ENCODE peak calls at places on chromosomes 13 and 19, in ten cellular contexts. N is SK-N-SH, V is esophagus squamous epithelium, P is adrenal gland, R is body of pancreas, C is lung, L is endothelial cell of umbilical vein, X is A549, U is left lung, A is sigmoid colon. Z is an unnamed sample. For H3K4me1, the result is how much of the 10 kb centered on the place peaks cover.

GRCh38 chr19:16293133-16294085 is 31.2 kb upstream of the KLF2 start:
- DNase-seq in N (no peak), V (no peak), P (peak), R (peak), C (peak), L (peak), X (peak), U (peak), A (peak), Z (peak)

GRCh38 chr19:39299404-39299803 is 3.2 kb downstream of the IFNL1 start:
- DNase-seq in N (no peak), V (no peak), P (no peak), R (no peak), C (no peak), L (no peak), X (no peak), U (no peak), A (no peak), Z (no peak)

GRCh38 chr19:10378124-10378523 is 2.2 kb downstream of the TYK2 start:
- DNase-seq in N (no peak), V (no peak), P (no peak), R (no peak), C (no peak), L (no peak), X (no peak), U (no peak), A (no peak), Z (no peak)

GRCh38 chr13:66348745-66349720 is 881.1 kb downstream of the PCDH9 start:
- DNase-seq in N (no peak), V (no peak), P (no peak), R (no peak), C (peak), L (peak), X (no peak), U (peak), A (no peak), Z (peak)

GRCh38 chr13:67223024-67223423 is 7.1 kb downstream of the PCDH9 start:
- DNase-seq in N (no peak), V (no peak), P (no peak), R (no peak), C (no peak), L (peak), X (no peak), U (no peak), A (no peak), Z (no peak)

GRCh38 chr13:67013709-67014108 is 216.4 kb downstream of the PCDH9 start:
- DNase-seq in N (no peak), V (no peak), P (no peak), R (no peak), C (no peak), L (no peak), X (no peak), U (no peak), A (no peak), Z (no peak)

GRCh38 chr13:73261739-73262216 is 203.0 kb downstream of the KLF5 start:
- DNase-seq in N (no peak), V (no peak), P (no peak), R (no peak), C (no peak), L (no peak), X (no peak), U (no peak), A (no peak), Z (no peak)

GRCh38 chr13:74070065-74070464 is 64.1 kb downstream of the KLF12 start:
- DNase-seq in N (no peak), V (no peak), P (no peak), R (no peak), C (no peak), L (no peak), X (no peak), U (no peak), A (no peak), Z (no peak)

GRCh38 chr19:33365676-33366075 is 7.8 kb upstream of the CEBPG start:
- DNase-seq in N (no peak), V (no peak), P (no peak), R (no peak), C (no peak), L (no peak), X (no peak), U (no peak), A (no peak), Z (no peak)

GRCh38 chr19:21603431-21604153 is 98.2 kb downstream of the ZNF429 start:
- DNase-seq in N (no peak), V (no peak), P (no peak), R (no peak), C (no peak), L (no peak), X (no peak), U (no peak), A (no peak), Z (no peak)

GRCh38 chr19:10603873-10604459 is 16.9 kb upstream of the AP1M2 start:
- DNase-seq in N (peak), V (no peak), P (no peak), R (no peak), C (no peak), L (peak), X (no peak), U (peak), A (no peak), Z (no peak)

GRCh38 chr19:53004242-53004641 is 9.5 kb upstream of the ERVV-1 start:
- DNase-seq in N (no peak), V (no peak), P (no peak), R (no peak), C (no peak), L (no peak), X (no peak), U (no peak), A (no peak), Z (no peak)

GRCh38 chr19:49331616-49332055 is 3.6 kb upstream of the CD37 start:
- DNase-seq in N (peak), V (no peak), P (no peak), R (peak), C (no peak), L (peak), X (peak), U (peak), A (no peak), Z (no peak)

GRCh38 chr13:47298506-47298905 is 401.7 kb upstream of the HTR2A start:
- DNase-seq in N (no peak), V (no peak), P (no peak), R (no peak), C (no peak), L (no peak), X (no peak), U (no peak), A (no peak), Z (no peak)

GRCh38 chr13:36344173-36344572 is 2.0 kb downstream of the SPART start:
- DNase-seq in N (no peak), V (no peak), P (peak), R (no peak), C (no peak), L (no peak), X (no peak), U (no peak), A (no peak), Z (no peak)

GRCh38 chr13:45137501-45137880 is 17.2 kb downstream of the GTF2F2 start:
- DNase-seq in N (no peak), V (no peak), P (no peak), R (no peak), C (no peak), L (no peak), X (no peak), U (no peak), A (no peak), Z (no peak)

GRCh38 chr13:24220086-24220703 is 59.7 kb downstream of the SPATA13 start:
- DNase-seq in N (peak), V (no peak), P (peak), R (peak), C (peak), L (peak), X (peak), U (no peak), A (no peak), Z (peak)

GRCh38 chr13:32660227-32660626 is 74.0 kb downstream of the PDS5B start:
- DNase-seq in N (no peak), V (no peak), P (no peak), R (peak), C (no peak), L (no peak), X (no peak), U (no peak), A (no peak), Z (no peak)

GRCh38 chr13:110400786-110401533 is 93.9 kb downstream of the COL4A2 start:
- DNase-seq in N (no peak), V (no peak), P (no peak), R (no peak), C (no peak), L (no peak), X (no peak), U (no peak), A (no peak), Z (no peak)

DNA sequence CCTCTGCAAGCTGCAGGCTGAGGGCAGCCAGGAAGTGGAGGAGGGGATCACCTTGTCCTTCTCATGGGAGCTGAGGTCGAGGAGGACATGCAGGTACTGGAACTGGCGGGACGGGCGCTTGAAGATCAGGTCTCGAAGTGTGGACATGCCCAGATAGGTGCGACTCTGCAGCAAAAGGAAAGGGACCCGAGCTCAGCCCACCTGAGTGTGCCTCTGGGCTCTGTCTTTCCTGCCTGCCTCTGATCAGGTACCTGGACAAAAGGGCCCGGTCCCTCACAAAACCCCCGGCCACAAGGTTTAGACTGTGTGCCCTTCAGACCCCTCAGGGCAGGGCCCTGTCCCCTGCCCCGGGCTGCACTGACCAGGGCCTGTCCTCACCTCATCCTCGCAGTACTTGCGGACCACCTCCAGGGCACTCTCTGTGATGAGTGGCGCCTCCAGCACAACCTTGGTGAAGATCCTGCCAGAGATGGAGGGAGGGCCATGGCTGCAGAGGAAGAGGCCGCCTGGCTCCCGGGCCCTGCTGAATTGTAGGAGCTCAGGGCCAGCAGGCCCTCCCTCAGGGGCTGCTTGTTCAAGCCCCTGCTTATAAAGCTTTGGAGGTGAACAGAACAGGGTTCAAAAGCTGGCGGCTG is 12.5 kb upstream of the RSPH6A start:
- DNase-seq in N (no peak), V (no peak), P (no peak), R (no peak), C (no peak), L (no peak), X (no peak), U (no peak), A (no peak), Z (no peak)
- TF ChIP-seq CTCF in N (no peak), V (no peak), P (no peak), R (no peak), C (no peak), L (no peak), X (no peak), U (no peak), A (no peak), Z (no peak)

GRCh38 chr19:1665565-1666047 is 13.2 kb upstream of the TCF3 start:
- DNase-seq in N (no peak), V (no peak), P (no peak), R (no peak), C (no peak), L (no peak), X (no peak), U (no peak), A (no peak), Z (no peak)

GRCh38 chr19:1668339-1669123 is 16.1 kb upstream of the TCF3 start:
- DNase-seq in N (no peak), V (no peak), P (no peak), R (no peak), C (no peak), L (no peak), X (no peak), U (no peak), A (no peak), Z (no peak)

GRCh38 chr19:1671716-1672037 is 19.3 kb upstream of the TCF3 start:
- DNase-seq in N (no peak), V (no peak), P (no peak), R (no peak), C (no peak), L (no peak), X (peak), U (no peak), A (no peak), Z (no peak)

GRCh38 chr19:1663854-1664253 is 11.4 kb upstream of the TCF3 start:
- DNase-seq in N (no peak), V (no peak), P (no peak), R (no peak), C (no peak), L (no peak), X (no peak), U (no peak), A (no peak), Z (no peak)

DNA sequence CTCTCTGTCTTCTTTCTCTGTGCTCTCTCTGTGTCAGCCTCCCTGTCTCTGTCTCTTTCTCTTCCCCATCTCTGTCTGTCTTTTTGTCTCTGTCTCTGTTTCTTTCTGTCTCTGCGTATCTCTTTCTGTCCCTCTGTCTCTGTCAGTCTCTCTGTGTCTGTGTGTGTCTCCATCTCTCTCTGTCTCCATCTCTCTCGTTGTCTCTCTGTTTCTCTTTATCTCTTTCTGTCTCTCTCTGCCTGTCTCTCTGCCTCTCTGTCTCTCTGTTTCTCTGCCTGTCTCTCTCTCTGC is 15.6 kb upstream of the TCF3 start:
- DNase-seq in N (no peak), V (no peak), P (no peak), R (no peak), C (no peak), L (no peak), X (no peak), U (no peak), A (no peak), Z (no peak)
- H3K4me3 ChIP-seq in N (no peak), V (no peak), P (no peak), R (no peak), C (no peak), L (no peak), X (no peak), U (no peak), A (no peak), Z (no peak)

GRCh38 chr19:40719414-40719894 is 2.5 kb downstream of the ITPKC start:
- DNase-seq in N (no peak), V (no peak), P (no peak), R (no peak), C (no peak), L (no peak), X (no peak), U (no peak), A (no peak), Z (no peak)
- H3K4me1 ChIP-seq in N (under half), V (half or more), P (half or more), R (half or more), C (under half), L (half or more), X (under half), U (under half), A (half or more), Z (half or more)

DNA sequence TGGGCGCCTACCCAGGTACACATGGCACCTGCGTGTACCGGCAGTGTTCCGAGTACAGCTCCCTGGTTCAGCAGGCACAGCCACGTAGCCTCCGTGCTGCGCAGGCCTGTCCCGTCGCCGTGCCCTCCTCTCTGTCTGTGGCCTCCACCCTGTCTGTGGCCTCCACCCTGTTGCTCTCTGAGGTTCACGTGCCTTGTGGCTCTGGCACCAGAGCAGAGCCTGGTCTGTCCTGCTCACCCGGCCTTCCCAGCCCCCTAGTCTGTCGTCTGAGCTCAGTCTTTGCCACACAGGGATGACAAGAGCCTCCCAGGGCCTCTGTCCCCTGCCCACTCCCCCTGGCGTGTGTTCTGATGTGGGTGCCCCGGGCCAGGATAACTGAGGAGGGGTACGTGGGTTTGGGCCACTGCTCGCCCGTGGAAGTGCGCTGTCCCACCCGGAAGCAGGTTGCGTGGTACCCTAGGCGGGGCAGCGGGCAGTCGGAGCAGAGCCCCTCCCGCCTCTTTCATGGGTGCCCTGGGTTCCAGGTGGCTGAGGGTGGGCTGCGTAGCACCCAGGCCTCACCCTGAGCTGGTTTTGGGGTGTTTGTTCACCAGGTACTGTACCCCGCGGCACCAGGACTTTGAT is 71.7 kb downstream of the KDM4B start:
- DNase-seq in N (no peak), V (no peak), P (no peak), R (no peak), C (no peak), L (no peak), X (no peak), U (no peak), A (no peak), Z (no peak)
- TF ChIP-seq CTCF in N (no peak), V (no peak), P (no peak), R (no peak), C (no peak), L (no peak), X (no peak), U (no peak), A (no peak), Z (no peak)

DNA sequence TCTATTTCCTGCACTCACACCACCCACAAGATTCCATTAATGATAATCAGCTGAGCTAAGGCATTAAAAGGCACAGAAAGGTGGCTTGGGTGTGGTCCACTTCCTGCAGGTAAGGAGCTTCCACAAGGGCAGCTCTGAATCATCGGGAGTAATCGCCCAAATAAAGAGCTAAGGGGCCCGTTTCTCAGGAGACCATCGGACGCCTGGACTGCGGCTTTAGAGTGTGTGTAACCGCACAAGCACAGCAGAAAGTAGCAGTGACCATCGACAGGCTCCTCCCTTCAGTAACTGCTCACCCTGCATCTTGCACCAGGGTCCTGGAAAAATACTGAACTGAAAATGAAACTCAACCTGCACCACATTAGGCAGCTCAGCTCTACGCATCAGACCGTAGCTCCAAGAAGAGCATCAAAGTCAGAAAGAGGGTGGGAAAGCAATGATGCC is 6.0 kb downstream of the STK24 start:
- DNase-seq in N (no peak), V (no peak), P (peak), R (no peak), C (peak), L (peak), X (no peak), U (peak), A (no peak), Z (no peak)
- H3K4me3 ChIP-seq in N (no peak), V (peak), P (no peak), R (no peak), C (peak), L (peak), X (peak), U (peak), A (no peak), Z (no peak)

DNA sequence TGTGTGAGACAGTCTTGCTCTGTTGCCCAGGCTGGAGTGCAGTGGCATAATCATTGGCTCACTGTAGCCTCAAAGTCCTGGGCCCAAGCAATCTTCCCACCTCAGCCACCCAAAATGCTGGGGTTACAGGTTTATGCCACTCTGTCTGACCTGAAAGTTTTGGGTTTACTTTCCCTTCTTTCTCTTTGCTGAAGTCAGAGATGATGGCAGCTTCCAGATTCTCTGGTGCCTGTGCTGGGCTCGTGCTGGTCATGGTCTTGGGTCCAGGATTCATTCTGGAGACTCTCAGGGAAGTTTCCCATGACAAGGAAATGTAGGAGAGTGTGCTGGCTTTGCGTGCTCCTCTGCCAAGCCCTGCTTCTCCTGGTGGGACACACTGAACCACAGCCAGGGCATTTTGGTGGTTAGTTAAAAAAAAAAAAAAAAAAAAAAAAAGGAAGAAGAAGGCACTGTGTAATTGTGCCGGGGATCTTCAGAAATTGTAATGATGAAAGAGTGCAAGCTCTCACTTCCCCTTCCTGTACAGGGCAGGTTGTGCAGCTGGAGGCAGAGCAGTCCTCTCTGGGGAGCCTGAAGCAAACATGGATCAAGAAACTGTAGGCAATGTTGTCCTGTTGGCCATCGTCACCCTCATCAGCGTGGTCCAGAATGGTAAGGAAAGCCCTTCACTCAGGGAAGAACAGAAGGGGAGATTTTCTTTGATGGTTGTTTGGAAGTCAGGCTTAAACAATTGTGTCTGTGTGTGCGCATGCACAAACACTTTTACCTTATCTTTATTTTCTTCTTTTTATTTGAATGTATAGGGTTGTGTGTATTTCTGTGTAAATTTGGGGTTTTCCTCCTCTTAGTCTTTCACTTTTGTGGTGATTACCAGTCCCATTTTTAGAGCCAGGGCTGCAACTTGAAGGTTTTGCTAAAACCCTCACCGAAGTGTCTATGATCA is at the start of gene ALOX5AP:
- DNase-seq in N (no peak), V (no peak), P (no peak), R (no peak), C (no peak), L (no peak), X (no peak), U (peak), A (no peak), Z (no peak)
- H3K4me1 ChIP-seq in N (under half), V (under half), P (under half), R (under half), C (under half), L (under half), X (under half), U (under half), A (under half), Z (under half)

GRCh38 chr19:2739602-2740313 is at the start of gene SLC39A3:
- DNase-seq in N (peak), V (peak), P (peak), R (peak), C (peak), L (peak), X (peak), U (peak), A (peak), Z (peak)
- TF ChIP-seq CTCF in N (no peak), V (peak), P (peak), R (peak), C (peak), L (no peak), X (no peak), U (no peak), A (peak), Z (no peak)

DNA sequence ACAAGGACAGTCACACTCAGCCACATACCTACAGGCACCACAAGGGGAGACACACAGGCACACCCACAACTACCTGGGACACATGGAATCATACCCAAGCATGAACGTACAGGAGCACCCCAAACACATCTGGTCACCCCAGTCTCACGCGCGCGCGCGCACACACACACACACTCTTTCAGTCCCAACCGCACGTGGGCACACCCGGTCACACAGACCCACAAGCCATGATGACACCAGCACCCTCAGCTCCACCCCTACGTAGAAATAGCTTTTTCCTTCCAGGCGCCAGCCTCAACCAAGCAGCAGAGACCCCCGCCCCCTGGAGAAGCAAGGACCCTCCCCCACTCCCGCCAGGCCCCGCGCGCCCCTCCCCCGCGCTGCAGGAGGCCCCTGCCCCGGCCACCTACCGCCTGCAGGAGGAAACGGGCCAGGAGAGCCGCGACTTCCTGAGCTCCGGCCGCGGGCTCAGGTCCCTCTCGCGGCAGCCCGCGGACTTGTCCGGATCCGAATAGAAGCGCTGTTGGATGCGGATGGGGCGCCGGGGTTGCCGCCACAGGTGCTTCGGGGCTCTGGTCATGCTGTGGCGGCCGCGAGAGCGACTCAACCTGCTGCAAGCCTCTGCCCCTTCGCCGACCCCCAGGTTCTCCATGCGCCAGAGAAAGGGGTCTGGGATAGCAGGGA is 6.4 kb upstream of the PDE4C start:
- DNase-seq in N (peak), V (no peak), P (no peak), R (no peak), C (no peak), L (no peak), X (no peak), U (no peak), A (no peak), Z (no peak)
- H3K4me3 ChIP-seq in N (peak), V (no peak), P (no peak), R (no peak), C (no peak), L (no peak), X (no peak), U (no peak), A (no peak), Z (no peak)

Z was measured in heart right ventricle.